ENCODE peak calls at places on chromosomes 16 and 17, in four cellular contexts. U is WTC11, B is SK-N-SH, F is GM12878. V is an unnamed sample.

GRCh38 chr17:38322156-38322779 is 21.5 kb downstream of the GPR179 start:
- DNase-seq in B (peak), U (peak), F (no peak), V (peak)

GRCh38 chr17:62739666-62740065 is 68.4 kb downstream of the MARCHF10 start:
- DNase-seq in U (no peak), F (no peak), B (no peak), V (no peak)

GRCh38 chr17:10149573-10150399 is 48.6 kb downstream of the GAS7 start:
- DNase-seq in U (no peak), F (peak), B (no peak), V (no peak)

GRCh38 chr16:47018223-47018891 is 44.9 kb upstream of the DNAJA2 start:
- DNase-seq in B (peak), U (peak), F (peak), V (peak)

GRCh38 chr17:73156887-73157870 is 7.6 kb upstream of the SSTR2 start:
- DNase-seq in F (peak), B (peak), U (no peak), V (no peak)

GRCh38 chr16:3902731-3903130 is 22.2 kb upstream of the CREBBP start:
- DNase-seq in B (no peak), U (no peak), F (no peak), V (no peak)

GRCh38 chr17:18038149-18038850 is 668 bp downstream of the ATPAF2 start:
- DNase-seq in B (no peak), F (no peak), U (no peak), V (peak)

GRCh38 chr17:19265755-19266154 is 28.6 kb downstream of the EPN2 start:
- DNase-seq in F (no peak), B (no peak), U (no peak), V (no peak)

GRCh38 chr17:65103896-65104295 is 33.3 kb upstream of the RGS9 start:
- DNase-seq in F (no peak), B (no peak), U (no peak), V (no peak)

GRCh38 chr17:57462007-57462579 is 205.8 kb downstream of the MSI2 start:
- DNase-seq in F (no peak), B (no peak), U (no peak), V (no peak)

GRCh38 chr17:57457188-57457587 is 200.9 kb downstream of the MSI2 start:
- DNase-seq in B (no peak), U (no peak), F (no peak), V (no peak)

GRCh38 chr17:57461082-57461481 is 204.8 kb downstream of the MSI2 start:
- DNase-seq in B (no peak), U (no peak), F (no peak), V (no peak)

GRCh38 chr17:57458718-57459285 is 202.5 kb downstream of the MSI2 start:
- DNase-seq in B (no peak), F (no peak), U (no peak), V (no peak)

DNA sequence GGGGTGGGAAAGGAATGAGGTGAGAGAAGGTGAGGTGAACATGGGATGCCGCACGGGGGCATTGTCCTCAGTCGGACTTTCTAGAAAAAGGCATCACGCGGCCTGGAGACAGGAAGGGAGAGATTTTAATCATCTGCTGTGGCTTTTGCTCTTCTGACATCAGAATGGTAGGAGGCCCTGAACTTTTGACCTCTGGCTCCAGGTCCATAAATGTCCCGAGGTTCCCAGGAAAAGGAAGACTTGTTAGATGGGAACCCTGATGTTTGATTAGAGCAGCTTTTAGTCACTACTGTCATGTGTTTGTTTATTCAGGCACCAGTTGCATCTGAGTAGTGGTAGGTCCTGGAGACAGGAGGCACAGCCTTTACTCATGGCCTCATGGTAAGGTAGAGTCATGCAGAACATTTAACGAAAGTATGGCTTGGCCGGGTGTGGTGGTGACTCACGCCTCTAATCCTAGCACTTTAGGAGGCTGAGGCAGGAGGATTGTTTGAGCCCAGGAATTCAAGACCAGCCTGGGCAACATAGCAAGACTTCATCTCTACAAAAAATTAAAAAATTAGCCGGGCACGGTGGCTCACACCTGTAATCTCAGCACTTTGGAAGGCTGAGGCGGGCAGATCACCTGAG is 203.1 kb downstream of the MSI2 start:
- DNase-seq in U (no peak), F (no peak), B (no peak), V (peak)
- TF ChIP-seq USF1 in U (no peak), F (no peak), B (no peak), V (peak)

DNA sequence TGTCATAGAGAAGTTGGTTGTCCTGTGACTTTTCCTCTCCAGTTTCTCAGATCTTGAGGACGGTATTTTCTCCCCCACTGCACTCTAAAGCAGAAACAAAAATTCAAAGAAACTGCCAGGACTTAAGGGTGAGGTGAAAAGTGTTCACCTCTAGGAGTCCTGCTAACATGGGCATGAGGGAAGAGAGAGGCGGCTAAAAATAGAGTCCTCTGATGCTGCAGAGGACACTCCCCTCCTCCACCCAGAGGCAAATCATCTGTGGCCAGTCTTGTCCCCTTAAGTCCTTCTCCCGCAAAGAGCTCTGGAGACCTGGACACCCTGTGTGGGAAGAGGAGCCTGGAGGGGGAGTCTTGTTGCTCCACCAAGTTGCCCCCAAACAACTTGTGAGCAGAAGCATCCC is 4.7 kb upstream of the DDX19A start:
- DNase-seq in F (no peak), U (no peak), B (no peak), V (no peak)
- TF ChIP-seq USF1 in F (no peak), U (no peak), B (no peak), V (no peak)

GRCh38 chr16:69481901-69482341 is 57.5 kb downstream of the CYB5B start:
- DNase-seq in U (no peak), F (no peak), B (no peak), V (peak)
- TF ChIP-seq USF1 in U (no peak), F (no peak), B (no peak), V (no peak)

GRCh38 chr16:28532940-28533647 is 5.7 kb downstream of the NUPR1 start:
- DNase-seq in U (no peak), F (no peak), B (no peak), V (no peak)

GRCh38 chr16:28534542-28535373 is 4.0 kb downstream of the NUPR1 start:
- DNase-seq in F (no peak), U (no peak), B (no peak), V (no peak)

GRCh38 chr16:28537964-28538732 is 626 bp downstream of the NUPR1 start:
- DNase-seq in F (no peak), U (no peak), B (no peak), V (no peak)

GRCh38 chr16:28538733-28539596 is at the start of gene NUPR1:
- DNase-seq in F (no peak), B (no peak), U (peak), V (no peak)

GRCh38 chr16:28537076-28537475 is 1.7 kb downstream of the NUPR1 start:
- DNase-seq in F (no peak), U (no peak), B (no peak), V (no peak)
- TF ChIP-seq USF1 in F (no peak), U (no peak), B (no peak), V (no peak)

GRCh38 chr16:57092786-57093301 is 461 bp downstream of the CPNE2 start:
- DNase-seq in B (peak), F (no peak), U (peak), V (peak)
- TF ChIP-seq USF1 in B (no peak), F (no peak), U (no peak), V (no peak)

GRCh38 chr17:58059141-58059540 is 24.1 kb upstream of the DYNLL2 start:
- DNase-seq in F (no peak), B (no peak), U (no peak), V (no peak)

GRCh38 chr17:58066409-58066808 is 16.8 kb upstream of the DYNLL2 start:
- DNase-seq in F (no peak), B (no peak), U (no peak), V (no peak)

GRCh38 chr17:58056476-58056875 is 26.7 kb upstream of the DYNLL2 start:
- DNase-seq in B (no peak), F (no peak), U (no peak), V (no peak)

GRCh38 chr17:58060596-58061191 is 22.5 kb upstream of the DYNLL2 start:
- DNase-seq in B (no peak), F (no peak), U (no peak), V (no peak)
- TF ChIP-seq USF1 in B (no peak), F (no peak), U (no peak), V (no peak)

GRCh38 chr17:81870155-81870977 is 771 bp downstream of the ARHGDIA start:
- DNase-seq in B (peak), F (no peak), U (peak), V (peak)

GRCh38 chr17:81869221-81870154 is 1.6 kb downstream of the ARHGDIA start:
- DNase-seq in B (peak), F (no peak), U (peak), V (peak)

GRCh38 chr17:81868674-81869220 is 2.4 kb downstream of the ARHGDIA start:
- DNase-seq in F (no peak), B (peak), U (peak), V (peak)

GRCh38 chr17:81870978-81871386 is at the start of gene ARHGDIA:
- DNase-seq in B (no peak), F (no peak), U (no peak), V (peak)

GRCh38 chr17:81871387-81872120 is 417 bp upstream of the ARHGDIA start:
- DNase-seq in F (peak), U (peak), B (peak), V (peak)
- TF ChIP-seq USF1 in F (peak), U (peak), B (peak), V (peak)

GRCh38 chr16:6131526-6132050 is 1034.0 kb upstream of the EEF2KMT start:
- DNase-seq in B (no peak), F (no peak), U (no peak), V (no peak)
- TF ChIP-seq USF1 in B (no peak), F (no peak), U (no peak), V (no peak)

GRCh38 chr16:57383276-57384247 is 11.3 kb downstream of the CX3CL1 start:
- DNase-seq in F (no peak), B (no peak), U (no peak), V (no peak)
- TF ChIP-seq USF1 in F (no peak), B (no peak), U (no peak), V (no peak)

DNA sequence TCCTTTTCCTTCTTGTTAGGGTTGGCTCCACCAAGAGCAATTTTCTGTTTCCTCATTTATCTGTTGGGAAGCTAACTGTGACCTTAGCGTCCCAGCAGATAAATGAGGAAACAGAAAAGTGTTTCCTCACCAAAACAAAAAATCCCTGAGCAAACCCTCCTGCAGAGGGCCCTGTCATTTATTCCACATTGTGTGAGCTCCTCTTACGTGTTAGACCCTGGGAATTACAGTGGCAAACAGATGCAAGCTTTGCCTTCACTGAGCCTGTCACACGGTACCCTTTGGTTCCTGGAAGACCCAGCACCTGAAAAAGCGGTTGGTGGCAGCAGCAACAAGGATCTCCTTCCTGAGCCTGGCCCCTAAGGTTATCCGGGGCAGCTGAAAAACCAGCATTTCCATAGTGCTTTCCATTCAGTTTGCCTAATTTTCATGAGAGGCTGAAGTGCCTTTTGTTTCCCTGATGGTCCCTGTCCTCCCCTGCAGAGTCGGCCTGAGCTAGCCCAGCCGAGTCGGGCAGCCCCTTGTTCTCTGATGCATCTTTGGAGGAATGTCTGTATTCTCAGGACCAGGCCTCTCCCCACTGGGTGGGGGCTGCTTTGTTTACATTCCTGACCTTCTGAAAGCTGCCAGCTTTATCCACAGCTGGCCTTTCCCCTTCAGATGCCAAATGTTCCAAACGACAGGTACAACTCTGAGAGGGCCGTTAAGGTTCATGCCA is 34.7 kb downstream of the YPEL2 start:
- DNase-seq in B (no peak), F (no peak), U (peak), V (no peak)
- TF ChIP-seq USF1 in B (no peak), F (no peak), U (no peak), V (no peak)